ENCODE peak calls at places on chromosomes 12 and 14, in eight cellular contexts. One of them, this sample, is unnamed.

GRCh38 chr14:68195126-68195525 is 375.5 kb downstream of the RAD51B start:
- DNase-seq in ACHN: no peak
- DNase-seq in RWPE1: no peak
- DNase-seq in GM18507: no peak
- DNase-seq in T47D: peak
- DNase-seq in stimulated activated CD4-positive, alpha-beta T cell treated with anti-CD3 and anti-CD28 coated beads, TNF-alpha, amount 100 ng/mL, for 24 hours: no peak
- DNase-seq in B cell: no peak
- DNase-seq in COR-L47: peak
- DNase-seq in this sample: no peak

GRCh38 chr14:28661171-28661772 is 105.3 kb upstream of the FOXG1 start:
- DNase-seq in T47D: no peak
- DNase-seq in RWPE1: peak
- DNase-seq in GM18507: no peak
- DNase-seq in B cell: no peak
- DNase-seq in COR-L47: no peak
- DNase-seq in stimulated activated CD4-positive, alpha-beta T cell treated with anti-CD3 and anti-CD28 coated beads, TNF-alpha, amount 100 ng/mL, for 24 hours: no peak
- DNase-seq in ACHN: no peak
- DNase-seq in this sample: no peak

GRCh38 chr12:55997535-55997859 is 421 bp downstream of the SUOX start:
- DNase-seq in T47D: no peak
- DNase-seq in GM18507: no peak
- DNase-seq in RWPE1: no peak
- DNase-seq in B cell: no peak
- DNase-seq in ACHN: no peak
- DNase-seq in COR-L47: no peak
- DNase-seq in stimulated activated CD4-positive, alpha-beta T cell treated with anti-CD3 and anti-CD28 coated beads, TNF-alpha, amount 100 ng/mL, for 24 hours: no peak
- DNase-seq in this sample: no peak

GRCh38 chr14:20818861-20819260 is 16.2 kb upstream of the RNASE1 start:
- DNase-seq in T47D: peak
- DNase-seq in GM18507: no peak
- DNase-seq in B cell: no peak
- DNase-seq in COR-L47: no peak
- DNase-seq in ACHN: no peak
- DNase-seq in RWPE1: no peak
- DNase-seq in stimulated activated CD4-positive, alpha-beta T cell treated with anti-CD3 and anti-CD28 coated beads, TNF-alpha, amount 100 ng/mL, for 24 hours: no peak
- DNase-seq in this sample: no peak

GRCh38 chr14:24941719-24942118 is 108.2 kb downstream of the STXBP6 start:
- DNase-seq in GM18507: no peak
- DNase-seq in stimulated activated CD4-positive, alpha-beta T cell treated with anti-CD3 and anti-CD28 coated beads, TNF-alpha, amount 100 ng/mL, for 24 hours: no peak
- DNase-seq in ACHN: no peak
- DNase-seq in B cell: no peak
- DNase-seq in COR-L47: peak
- DNase-seq in T47D: peak
- DNase-seq in RWPE1: no peak
- DNase-seq in this sample: no peak

GRCh38 chr14:24232645-24233537 is at the start of gene GMPR2:
- DNase-seq in B cell: no peak
- DNase-seq in ACHN: no peak
- DNase-seq in GM18507: peak
- DNase-seq in RWPE1: peak
- DNase-seq in T47D: no peak
- DNase-seq in COR-L47: no peak
- DNase-seq in stimulated activated CD4-positive, alpha-beta T cell treated with anti-CD3 and anti-CD28 coated beads, TNF-alpha, amount 100 ng/mL, for 24 hours: no peak
- DNase-seq in this sample: no peak

GRCh38 chr14:33259764-33260163 is 321.1 kb downstream of the NPAS3 start:
- DNase-seq in T47D: no peak
- DNase-seq in COR-L47: no peak
- DNase-seq in GM18507: no peak
- DNase-seq in RWPE1: no peak
- DNase-seq in B cell: no peak
- DNase-seq in ACHN: no peak
- DNase-seq in stimulated activated CD4-positive, alpha-beta T cell treated with anti-CD3 and anti-CD28 coated beads, TNF-alpha, amount 100 ng/mL, for 24 hours: no peak
- DNase-seq in this sample: no peak

GRCh38 chr12:52777566-52777965 is 421 bp upstream of the KRT76 start:
- DNase-seq in ACHN: no peak
- DNase-seq in GM18507: no peak
- DNase-seq in COR-L47: no peak
- DNase-seq in B cell: no peak
- DNase-seq in stimulated activated CD4-positive, alpha-beta T cell treated with anti-CD3 and anti-CD28 coated beads, TNF-alpha, amount 100 ng/mL, for 24 hours: no peak
- DNase-seq in RWPE1: no peak
- DNase-seq in T47D: no peak
- DNase-seq in this sample: no peak

GRCh38 chr12:113786107-113786506 is 180.0 kb downstream of the RBM19 start:
- DNase-seq in B cell: no peak
- DNase-seq in ACHN: no peak
- DNase-seq in COR-L47: no peak
- DNase-seq in T47D: no peak
- DNase-seq in RWPE1: no peak
- DNase-seq in stimulated activated CD4-positive, alpha-beta T cell treated with anti-CD3 and anti-CD28 coated beads, TNF-alpha, amount 100 ng/mL, for 24 hours: no peak
- DNase-seq in GM18507: no peak
- DNase-seq in this sample: no peak

This sample was measured in AG08395.